ENCODE peak calls at places on chromosome 6, in five cellular contexts. One of them, this sample, is unnamed.
A peak's percentile ranks its signal among the peaks of the same experiment; 100 is the strongest.

GRCh38 chr6:152948150-152948768 is 34.6 kb downstream of the FBXO5 start:
- DNase-seq in GM12878: no peak
- DNase-seq in SK-N-SH: peak; percentile 49
- DNase-seq in IMR-90: peak; percentile 52
- DNase-seq in K562: peak; percentile 75
- DNase-seq in this sample: peak; percentile 7

GRCh38 chr6:6546318-6547110 is 42.0 kb upstream of the LY86 start:
- DNase-seq in GM12878: no peak
- DNase-seq in IMR-90: peak; percentile 1
- DNase-seq in SK-N-SH: peak; percentile 52
- DNase-seq in K562: no peak
- DNase-seq in this sample: no peak

GRCh38 chr6:39416728-39417127 is 94.2 kb upstream of the KCNK16 start:
- DNase-seq in IMR-90: peak; percentile 40
- DNase-seq in K562: no peak
- DNase-seq in SK-N-SH: no peak
- DNase-seq in GM12878: no peak
- DNase-seq in this sample: peak; percentile 37

GRCh38 chr6:38018755-38019165 is 199.2 kb downstream of the ZFAND3 start:
- DNase-seq in SK-N-SH: no peak
- DNase-seq in GM12878: no peak
- DNase-seq in IMR-90: no peak
- DNase-seq in K562: no peak
- DNase-seq in this sample: no peak

GRCh38 chr6:14059791-14060436 is 57.7 kb upstream of the CD83 start:
- DNase-seq in SK-N-SH: peak; percentile 79
- DNase-seq in GM12878: no peak
- DNase-seq in IMR-90: no peak
- DNase-seq in K562: no peak
- DNase-seq in this sample: peak; percentile 29

GRCh38 chr6:116008470-116009229 is 52.0 kb downstream of the FRK start:
- DNase-seq in IMR-90: peak; percentile 58
- DNase-seq in GM12878: peak; percentile 73
- DNase-seq in K562: no peak
- DNase-seq in SK-N-SH: no peak
- DNase-seq in this sample: peak; percentile 12

GRCh38 chr6:134678436-134678889 is 271.4 kb downstream of the ALDH8A1 start:
- DNase-seq in IMR-90: peak; percentile 79
- DNase-seq in SK-N-SH: no peak
- DNase-seq in K562: peak; percentile 16
- DNase-seq in GM12878: no peak
- DNase-seq in this sample: peak; percentile 74

GRCh38 chr6:11810039-11810541 is 31.5 kb upstream of the ADTRP start:
- DNase-seq in SK-N-SH: no peak
- DNase-seq in K562: peak; percentile 80
- DNase-seq in GM12878: no peak
- DNase-seq in IMR-90: peak; percentile 79
- DNase-seq in this sample: peak; percentile 90

GRCh38 chr6:33668914-33669313 is 42.6 kb downstream of the UQCC2 start:
- DNase-seq in SK-N-SH: no peak
- DNase-seq in GM12878: no peak
- DNase-seq in IMR-90: no peak
- DNase-seq in K562: peak; percentile 63
- DNase-seq in this sample: peak; percentile 48

DNA sequence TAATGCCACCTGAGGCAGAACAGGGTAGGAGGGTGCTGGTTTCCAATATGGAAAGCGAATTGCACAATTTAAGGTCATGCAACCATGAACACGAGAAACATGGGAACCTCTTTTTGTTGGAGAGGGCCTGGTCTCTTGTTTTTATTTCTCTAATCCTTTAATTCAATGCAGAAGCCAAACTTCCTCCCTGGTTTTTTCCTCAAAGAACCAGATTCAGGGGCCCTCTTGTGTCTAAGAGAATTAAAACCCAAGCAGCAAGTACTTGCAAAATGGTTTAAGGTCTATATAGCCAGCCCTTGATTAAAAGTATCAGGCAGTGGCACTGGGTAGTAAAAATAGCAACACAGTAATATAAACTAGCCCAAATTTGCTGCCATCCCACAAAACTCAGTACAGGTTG is 19.5 kb downstream of the GSTA4 start:
- DNase-seq in K562: no peak
- DNase-seq in GM12878: no peak
- DNase-seq in IMR-90: peak; percentile 29
- DNase-seq in SK-N-SH: no peak
- DNase-seq in this sample: no peak
- TF ChIP-seq RCOR1 in K562: no peak
- TF ChIP-seq RCOR1 in GM12878: no peak
- TF ChIP-seq RCOR1 in IMR-90: no peak
- TF ChIP-seq RCOR1 in SK-N-SH: no peak
- TF ChIP-seq RCOR1 in this sample: no peak

GRCh38 chr6:163296835-163297519 is 117.5 kb upstream of the QKI start:
- DNase-seq in SK-N-SH: no peak
- DNase-seq in K562: no peak
- DNase-seq in GM12878: no peak
- DNase-seq in IMR-90: no peak
- DNase-seq in this sample: no peak
- TF ChIP-seq RCOR1 in SK-N-SH: no peak
- TF ChIP-seq RCOR1 in K562: no peak
- TF ChIP-seq RCOR1 in GM12878: no peak
- TF ChIP-seq RCOR1 in IMR-90: no peak
- TF ChIP-seq RCOR1 in this sample: no peak

DNA sequence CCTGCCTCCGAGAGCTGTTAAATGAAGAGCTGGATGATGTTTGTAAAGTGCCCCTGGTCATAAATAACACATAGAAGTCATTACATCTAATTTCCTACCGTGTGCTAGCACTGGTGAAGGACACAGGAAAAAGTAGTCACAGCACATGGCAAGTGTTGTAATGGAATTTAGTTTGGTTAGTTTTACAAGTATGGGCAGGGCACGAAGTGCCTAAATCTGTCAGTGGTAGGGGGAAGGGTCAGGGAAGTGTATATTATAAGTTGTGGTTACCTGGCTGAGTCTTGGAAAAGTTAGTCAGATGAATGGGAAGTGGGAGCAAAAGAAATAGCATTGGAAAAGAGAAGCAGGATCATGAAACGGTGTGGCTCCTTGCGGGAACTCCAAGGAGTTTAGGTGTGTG is 1.6 kb downstream of the RIPPLY2 start:
- DNase-seq in GM12878: no peak
- DNase-seq in K562: no peak
- DNase-seq in SK-N-SH: no peak
- DNase-seq in IMR-90: no peak
- DNase-seq in this sample: no peak
- TF ChIP-seq RCOR1 in GM12878: no peak
- TF ChIP-seq RCOR1 in K562: no peak
- TF ChIP-seq RCOR1 in SK-N-SH: no peak
- TF ChIP-seq RCOR1 in IMR-90: no peak
- TF ChIP-seq RCOR1 in this sample: no peak

DNA sequence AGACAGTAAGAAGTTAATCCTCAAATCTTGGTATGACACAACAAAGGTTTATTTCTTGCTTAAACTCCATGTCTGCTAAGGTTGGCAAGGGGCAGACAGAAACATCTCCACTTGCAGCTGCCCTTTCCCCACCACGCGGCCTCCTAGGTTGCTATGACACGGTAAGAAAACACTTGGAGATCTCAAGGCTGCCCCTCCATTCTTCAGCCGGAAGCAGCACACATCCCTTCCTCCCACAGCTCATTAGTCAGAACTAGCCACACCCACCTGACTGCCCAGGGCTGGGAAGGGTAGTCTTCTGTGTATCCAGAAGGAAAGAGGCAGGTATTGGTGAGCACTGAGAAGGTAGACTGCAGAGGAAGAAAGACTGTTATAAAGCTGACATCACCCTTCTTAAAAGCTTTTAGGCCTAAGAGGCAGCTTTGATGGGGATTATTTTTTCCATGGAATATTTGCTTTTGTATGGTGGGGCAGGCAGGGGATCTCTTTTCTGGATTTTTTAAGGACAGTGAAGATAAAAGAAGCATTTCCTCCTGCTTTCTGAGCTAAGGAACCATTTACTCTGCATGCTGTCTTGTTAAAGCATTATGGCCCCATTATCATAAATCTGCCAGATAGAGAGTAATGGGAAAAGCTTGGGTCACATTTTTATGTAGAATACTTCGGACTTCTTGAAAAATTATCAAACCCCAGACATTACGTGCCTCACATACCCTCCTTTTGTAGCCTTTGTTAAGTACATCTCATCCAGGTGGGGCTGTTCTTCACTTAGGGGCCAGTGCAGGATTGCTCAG is 41.6 kb downstream of the MRAP2 start:
- DNase-seq in K562: peak; percentile 84
- DNase-seq in IMR-90: peak; percentile 7
- DNase-seq in SK-N-SH: no peak
- DNase-seq in GM12878: no peak
- DNase-seq in this sample: no peak
- TF ChIP-seq RCOR1 in K562: peak; percentile 32
- TF ChIP-seq RCOR1 in IMR-90: no peak
- TF ChIP-seq RCOR1 in SK-N-SH: no peak
- TF ChIP-seq RCOR1 in GM12878: no peak
- TF ChIP-seq RCOR1 in this sample: no peak

GRCh38 chr6:142361345-142361744 is 59.5 kb downstream of the ADGRG6 start:
- DNase-seq in IMR-90: no peak
- DNase-seq in GM12878: no peak
- DNase-seq in K562: no peak
- DNase-seq in SK-N-SH: no peak
- DNase-seq in this sample: no peak

GRCh38 chr6:142359271-142359960 is 57.6 kb downstream of the ADGRG6 start:
- DNase-seq in SK-N-SH: no peak
- DNase-seq in K562: no peak
- DNase-seq in IMR-90: no peak
- DNase-seq in GM12878: no peak
- DNase-seq in this sample: no peak

GRCh38 chr6:142355481-142356174 is 53.8 kb downstream of the ADGRG6 start:
- DNase-seq in SK-N-SH: no peak
- DNase-seq in GM12878: no peak
- DNase-seq in K562: no peak
- DNase-seq in IMR-90: no peak
- DNase-seq in this sample: no peak

GRCh38 chr6:142356271-142356938 is 54.6 kb downstream of the ADGRG6 start:
- DNase-seq in GM12878: no peak
- DNase-seq in IMR-90: peak; percentile 50
- DNase-seq in SK-N-SH: no peak
- DNase-seq in K562: no peak
- DNase-seq in this sample: peak; percentile 29

GRCh38 chr6:142357879-142358278 is 56.1 kb downstream of the ADGRG6 start:
- DNase-seq in K562: no peak
- DNase-seq in GM12878: no peak
- DNase-seq in SK-N-SH: no peak
- DNase-seq in IMR-90: peak; percentile 71
- DNase-seq in this sample: no peak
- TF ChIP-seq RCOR1 in K562: no peak
- TF ChIP-seq RCOR1 in GM12878: no peak
- TF ChIP-seq RCOR1 in SK-N-SH: no peak
- TF ChIP-seq RCOR1 in IMR-90: no peak
- TF ChIP-seq RCOR1 in this sample: no peak

GRCh38 chr6:136582702-136583471 is 32.7 kb upstream of the MAP7 start:
- DNase-seq in IMR-90: peak; percentile 94
- DNase-seq in GM12878: no peak
- DNase-seq in K562: no peak
- DNase-seq in SK-N-SH: peak; percentile 36
- DNase-seq in this sample: peak; percentile 50
- TF ChIP-seq RCOR1 in IMR-90: no peak
- TF ChIP-seq RCOR1 in GM12878: no peak
- TF ChIP-seq RCOR1 in K562: no peak
- TF ChIP-seq RCOR1 in SK-N-SH: no peak
- TF ChIP-seq RCOR1 in this sample: no peak

GRCh38 chr6:5173862-5174643 is 86.7 kb downstream of the LYRM4 start:
- DNase-seq in SK-N-SH: no peak
- DNase-seq in K562: no peak
- DNase-seq in GM12878: peak; percentile 87
- DNase-seq in IMR-90: peak; percentile 19
- DNase-seq in this sample: no peak
- TF ChIP-seq RCOR1 in SK-N-SH: no peak
- TF ChIP-seq RCOR1 in K562: no peak
- TF ChIP-seq RCOR1 in GM12878: no peak
- TF ChIP-seq RCOR1 in IMR-90: no peak
- TF ChIP-seq RCOR1 in this sample: no peak